ENCODE peak calls at places on chromosome 4, in nine cellular contexts. D, J, C, U, Z, N, P, G and H are unnamed samples. For H3K36me3, the result is how much of the 10 kb centered on the place peaks cover.

GRCh38 chr4:101178731-101179130 is 168.6 kb downstream of the PPP3CA start:
- DNase-seq in D (no peak), J (no peak), C (no peak), U (no peak), Z (no peak), N (no peak), P (no peak), G (no peak), H (no peak)

GRCh38 chr4:185463541-185463940 is 8.0 kb downstream of the CCDC110 start:
- DNase-seq in D (no peak), J (no peak), C (no peak), U (no peak), Z (no peak), N (no peak), P (no peak), G (no peak), H (no peak)

GRCh38 chr4:147481577-147482109 is 746 bp downstream of the EDNRA start:
- DNase-seq in D (no peak), J (no peak), C (no peak), U (no peak), Z (no peak), N (peak), P (no peak), G (no peak), H (no peak)

GRCh38 chr4:19400820-19401219 is 850.9 kb upstream of the SLIT2 start:
- DNase-seq in D (no peak), J (no peak), C (no peak), U (no peak), Z (no peak), N (no peak), P (no peak), G (no peak), H (no peak)

GRCh38 chr4:5051210-5051691 is at the start of gene STK32B:
- DNase-seq in D (peak), J (peak), C (peak), U (peak), Z (peak), N (peak), P (peak), G (no peak), H (peak)

GRCh38 chr4:101697266-101697665 is 93.3 kb upstream of the BANK1 start:
- DNase-seq in D (no peak), J (no peak), C (no peak), U (no peak), Z (no peak), N (no peak), P (no peak), G (no peak), H (no peak)

GRCh38 chr4:32569844-32570243 is 1849.7 kb downstream of the PCDH7 start:
- DNase-seq in D (no peak), J (no peak), C (no peak), U (no peak), Z (no peak), N (no peak), P (no peak), G (no peak), H (no peak)

GRCh38 chr4:112648263-112649054 is 11.5 kb downstream of the LARP7 start:
- DNase-seq in D (peak), J (no peak), C (no peak), U (no peak), Z (no peak), N (no peak), P (no peak), G (no peak), H (no peak)

GRCh38 chr4:80309301-80310004 is 26.1 kb upstream of the CFAP299 start:
- DNase-seq in D (no peak), J (no peak), C (no peak), U (no peak), Z (no peak), N (no peak), P (no peak), G (no peak), H (no peak)

GRCh38 chr4:162891788-162892707 is 274.6 kb downstream of the NAF1 start:
- DNase-seq in D (no peak), J (no peak), C (no peak), U (no peak), Z (no peak), N (no peak), P (no peak), G (no peak), H (no peak)

GRCh38 chr4:57214654-57215411 is 104.6 kb upstream of the IGFBP7 start:
- DNase-seq in D (no peak), J (no peak), C (no peak), U (no peak), Z (no peak), N (no peak), P (no peak), G (no peak), H (no peak)

GRCh38 chr4:182695009-182695408 is 222.2 kb downstream of the DCTD start:
- DNase-seq in D (no peak), J (no peak), C (no peak), U (no peak), Z (no peak), N (no peak), P (no peak), G (no peak), H (no peak)

GRCh38 chr4:76804060-76804459 is 93.9 kb downstream of the SOWAHB start:
- DNase-seq in D (no peak), J (no peak), C (no peak), U (no peak), Z (no peak), N (no peak), P (no peak), G (no peak), H (no peak)
- H3K27ac ChIP-seq in D (no peak), J (peak), C (no peak), U (no peak), Z (no peak), N (no peak), P (peak), G (no peak), H (no peak)

DNA sequence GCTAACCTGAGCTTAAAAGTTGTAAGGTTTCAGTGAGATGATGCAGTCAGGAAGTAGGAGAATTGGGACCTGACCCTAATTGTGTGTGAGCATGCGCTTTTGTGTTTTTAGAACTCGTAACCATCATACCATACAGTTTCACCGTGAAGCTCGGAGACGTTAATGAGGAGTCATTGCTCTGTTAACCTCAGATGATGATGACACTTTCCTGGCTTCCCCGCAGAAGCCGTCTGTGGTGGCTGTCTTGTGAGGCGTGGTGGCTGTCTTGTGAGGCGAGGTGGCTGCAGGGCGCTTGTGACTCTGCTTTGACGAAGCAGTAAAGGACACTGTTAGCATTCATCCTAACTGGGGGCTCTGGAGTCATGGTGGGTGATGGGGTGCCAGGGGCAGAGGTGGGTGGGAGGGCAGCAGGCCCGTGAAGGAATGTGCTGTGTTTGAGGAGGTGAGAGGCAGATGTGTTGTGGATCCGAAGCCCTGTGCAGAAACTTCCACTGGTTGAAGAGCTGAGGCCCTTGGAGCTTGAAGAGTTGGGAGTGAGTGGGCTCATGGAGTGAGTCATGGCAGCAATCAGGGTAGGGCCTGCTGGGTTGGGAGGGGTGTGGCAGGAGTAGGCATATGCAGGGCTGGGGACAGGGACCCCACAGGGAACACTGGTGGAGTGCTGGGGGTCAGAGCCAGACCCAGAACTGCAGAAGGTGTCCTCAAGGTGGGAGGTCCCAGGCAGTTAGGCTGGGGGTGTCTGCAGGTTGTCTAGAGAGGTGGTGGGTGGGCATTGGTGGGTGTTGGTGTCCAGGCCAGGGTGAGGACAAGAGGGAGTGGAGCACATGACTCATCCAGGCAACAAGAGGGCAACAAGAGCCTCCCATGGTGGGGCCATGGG is 57.4 kb downstream of the NSD2 start:
- DNase-seq in D (no peak), J (no peak), C (no peak), U (no peak), Z (no peak), N (no peak), P (no peak), G (no peak), H (no peak)
- H3K36me3 ChIP-seq in D (under half), J (under half), C (under half), U (half or more), Z (under half), N (under half), P (under half), G (half or more), H (under half)

DNA sequence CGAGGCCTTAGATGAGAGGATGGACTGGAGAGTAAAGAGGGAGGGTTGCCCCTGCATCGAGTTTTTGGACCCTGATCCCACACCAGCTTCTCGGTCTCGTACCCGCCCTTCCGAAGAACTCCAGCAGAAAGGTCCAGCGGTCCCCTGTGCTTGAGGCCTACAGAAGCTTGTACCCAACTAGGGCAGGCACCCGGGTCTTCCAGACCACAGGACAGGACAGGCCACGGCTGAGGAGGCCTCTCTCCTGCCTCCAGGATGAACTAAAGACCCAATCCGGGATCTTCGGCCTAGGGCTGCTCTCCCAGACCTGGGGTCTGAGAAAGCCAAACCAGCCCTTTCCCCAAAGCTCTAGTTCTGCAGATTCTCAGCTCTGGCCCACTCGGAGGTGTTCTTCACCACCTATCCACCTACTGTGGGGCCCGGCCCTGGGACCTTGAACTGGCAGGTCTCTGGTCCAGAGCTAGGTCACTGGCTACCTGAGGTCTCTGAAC is 1.2 kb downstream of the NKX3-2 start:
- DNase-seq in D (no peak), J (peak), C (peak), U (no peak), Z (no peak), N (no peak), P (peak), G (no peak), H (no peak)
- TF ChIP-seq EP300 in D (no peak), J (no peak), C (no peak), U (no peak), Z (no peak), N (no peak), P (no peak), G (no peak), H (no peak)

DNA sequence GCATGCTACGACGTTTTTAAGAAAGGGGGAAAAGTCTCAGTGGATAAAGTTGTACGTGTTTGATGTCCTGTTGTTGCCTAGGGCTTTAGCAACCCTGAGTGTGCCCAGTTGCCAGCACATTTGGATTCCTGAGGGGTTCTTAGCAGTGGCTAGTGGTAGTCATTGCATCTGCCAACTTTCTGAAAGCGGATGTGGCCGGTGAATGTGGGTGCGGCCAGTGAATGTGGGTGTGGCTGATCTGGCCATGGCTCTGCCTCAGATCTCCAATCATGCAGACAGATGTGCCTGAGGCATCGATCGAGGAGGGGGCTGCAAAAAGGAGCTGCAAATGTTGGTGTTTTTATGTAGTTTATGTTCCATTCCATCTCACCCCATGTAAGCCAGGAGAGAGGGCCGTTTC is 41.5 kb upstream of the FAT1 start:
- DNase-seq in D (no peak), J (no peak), C (no peak), U (peak), Z (no peak), N (no peak), P (no peak), G (peak), H (peak)
- H3K27ac ChIP-seq in D (no peak), J (no peak), C (no peak), U (peak), Z (no peak), N (no peak), P (no peak), G (no peak), H (peak)

DNA sequence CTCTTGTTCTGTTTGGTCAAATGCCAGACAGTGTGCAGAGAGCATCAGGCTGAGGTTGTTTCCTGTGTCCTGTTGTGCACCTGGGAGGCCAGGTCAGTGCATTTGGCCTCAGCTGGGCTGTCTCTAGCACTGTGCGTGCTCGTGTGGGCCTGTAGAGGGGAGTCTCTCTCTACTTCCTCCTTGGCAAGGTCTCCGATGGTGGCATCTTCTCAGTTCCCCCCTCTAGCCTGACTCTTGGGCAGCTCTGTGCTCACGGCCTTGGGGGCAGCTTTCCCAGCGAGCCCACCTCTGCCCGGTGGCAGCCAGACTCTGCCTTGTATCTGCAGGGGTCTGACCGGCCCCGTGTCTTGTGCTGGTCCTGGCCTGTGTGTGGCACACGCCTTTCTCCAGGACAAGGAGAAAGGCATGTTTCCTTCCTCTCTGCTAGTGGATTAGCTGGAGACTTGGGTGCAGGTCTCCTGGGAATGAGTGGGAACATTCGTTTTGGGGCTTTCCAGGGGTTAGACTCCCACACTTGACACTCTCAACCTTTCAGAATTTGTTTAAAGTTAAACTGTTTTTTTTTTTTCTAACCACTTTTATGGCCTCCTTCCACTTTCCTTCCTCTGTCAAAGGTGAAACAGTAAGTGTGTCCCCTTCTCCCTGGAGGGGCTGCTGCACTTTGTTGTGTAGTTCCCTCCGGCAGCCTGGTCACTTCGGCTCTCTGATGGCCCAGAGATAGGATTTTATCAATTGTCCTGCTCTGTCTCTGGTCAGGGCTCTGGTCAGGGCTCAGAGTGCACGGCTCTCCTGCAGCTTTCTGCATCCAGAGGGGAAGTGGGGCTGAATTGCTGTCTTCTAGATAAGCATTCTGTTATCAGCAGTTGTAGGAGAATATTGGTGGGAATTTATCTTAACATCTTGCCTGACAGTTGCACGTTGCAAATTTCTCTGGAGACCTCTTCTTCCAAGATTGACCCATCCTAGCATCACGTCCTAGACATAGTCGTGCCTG is 62.5 kb downstream of the FAM193A start:
- DNase-seq in D (no peak), J (no peak), C (peak), U (no peak), Z (no peak), N (no peak), P (no peak), G (no peak), H (peak)
- H3K36me3 ChIP-seq in D (under half), J (under half), C (under half), U (under half), Z (under half), N (under half), P (under half), G (under half), H (under half)

DNA sequence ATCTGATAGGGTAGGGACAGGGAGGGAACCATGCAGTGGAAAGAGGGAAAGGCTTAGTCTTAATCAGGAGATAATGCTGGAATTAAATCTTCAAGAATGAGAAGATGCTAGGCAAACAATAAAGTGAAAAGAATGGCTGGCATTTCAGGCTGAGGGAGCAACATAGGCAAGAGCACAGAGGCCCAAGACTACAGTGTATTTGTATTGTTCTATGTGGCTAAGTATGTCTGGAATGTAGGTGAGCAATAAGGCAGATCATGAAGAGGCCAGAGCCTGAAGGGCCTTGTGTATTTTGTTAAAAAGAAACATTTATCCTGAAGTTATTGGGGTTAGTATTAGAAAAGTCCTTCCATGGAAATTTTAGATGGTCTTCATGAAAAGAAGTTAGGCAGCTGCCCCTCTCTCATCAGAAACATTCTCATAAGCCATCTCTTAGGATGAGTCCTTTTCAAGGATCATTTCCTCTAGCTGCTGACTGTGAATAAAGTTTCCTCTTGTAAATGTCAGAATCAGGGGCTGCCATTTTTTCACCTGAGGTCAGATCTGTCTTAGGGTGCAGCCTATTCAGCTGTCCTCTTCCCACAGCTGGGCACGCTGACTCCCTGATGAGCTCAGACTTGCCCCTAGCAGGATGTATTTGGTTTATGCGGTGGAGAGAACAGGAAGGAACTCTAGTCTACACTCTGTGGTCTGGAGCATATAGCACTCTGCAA is 46.3 kb downstream of the ATP10D start:
- DNase-seq in D (no peak), J (no peak), C (no peak), U (no peak), Z (peak), N (no peak), P (no peak), G (no peak), H (peak)
- TF ChIP-seq EP300 in D (no peak), J (no peak), C (no peak), U (no peak), Z (no peak), N (no peak), P (no peak), G (no peak), H (no peak)

GRCh38 chr4:169404959-169405358 is 134.2 kb upstream of the SH3RF1 start:
- DNase-seq in D (peak), J (no peak), C (no peak), U (no peak), Z (no peak), N (no peak), P (no peak), G (no peak), H (no peak)
- H3K27ac ChIP-seq in D (no peak), J (no peak), C (no peak), U (no peak), Z (no peak), N (no peak), P (no peak), G (no peak), H (no peak)

GRCh38 chr4:1814453-1814852 is 21.4 kb downstream of the FGFR3 start:
- DNase-seq in D (no peak), J (no peak), C (no peak), U (no peak), Z (no peak), N (no peak), P (no peak), G (no peak), H (no peak)
- H3K36me3 ChIP-seq in D (under half), J (under half), C (half or more), U (half or more), Z (half or more), N (under half), P (under half), G (half or more), H (under half)

GRCh38 chr4:150402968-150403367 is 179.0 kb upstream of the MAB21L2 start:
- DNase-seq in D (no peak), J (peak), C (peak), U (peak), Z (peak), N (peak), P (no peak), G (no peak), H (peak)
- TF ChIP-seq EP300 in D (no peak), J (no peak), C (peak), U (no peak), Z (no peak), N (no peak), P (no peak), G (no peak), H (no peak)

GRCh38 chr4:173536808-173537429 is 6.9 kb upstream of the HAND2 start:
- DNase-seq in D (no peak), J (peak), C (peak), U (no peak), Z (no peak), N (no peak), P (no peak), G (no peak), H (no peak)

GRCh38 chr4:173537628-173538147 is 7.7 kb upstream of the HAND2 start:
- DNase-seq in D (no peak), J (peak), C (no peak), U (no peak), Z (no peak), N (no peak), P (no peak), G (no peak), H (no peak)

GRCh38 chr4:173535165-173535737 is 5.2 kb upstream of the HAND2 start:
- DNase-seq in D (no peak), J (no peak), C (no peak), U (no peak), Z (no peak), N (no peak), P (no peak), G (no peak), H (no peak)

GRCh38 chr4:173534439-173534838 is 4.4 kb upstream of the HAND2 start:
- DNase-seq in D (no peak), J (peak), C (peak), U (no peak), Z (no peak), N (no peak), P (no peak), G (no peak), H (no peak)

GRCh38 chr4:173535932-173536331 is 5.9 kb upstream of the HAND2 start:
- DNase-seq in D (no peak), J (no peak), C (no peak), U (no peak), Z (no peak), N (no peak), P (no peak), G (no peak), H (no peak)
- H3K27ac ChIP-seq in D (no peak), J (peak), C (peak), U (no peak), Z (peak), N (no peak), P (peak), G (no peak), H (peak)